ENCODE peak calls at places on chromosomes 16 and 17, in five cellular contexts. E is left cardiac atrium; V is activated CD8-positive, alpha-beta T cell treated with anti-CD3 and anti-CD28 coated beads for 36 hours; G is pancreas; Z is effector memory CD8-positive, alpha-beta T cell. J is an unnamed sample.

GRCh38 chr17:18027280-18027679 is 11.7 kb downstream of the ATPAF2 start:
- ATAC-seq in E (no peak), V (no peak), G (no peak), Z (no peak), J (no peak)

GRCh38 chr17:77247609-77248008 is 106.8 kb downstream of the SEC14L1 start:
- ATAC-seq in E (no peak), V (no peak), G (no peak), Z (no peak), J (no peak)

GRCh38 chr16:51569204-51569911 is 418.3 kb upstream of the SALL1 start:
- ATAC-seq in E (no peak), V (no peak), G (peak; percentile 55), Z (no peak), J (peak; percentile 54)

GRCh38 chr16:52069866-52070265 is 477.1 kb downstream of the TOX3 start:
- ATAC-seq in E (no peak), V (no peak), G (peak; percentile 65), Z (no peak), J (no peak)

GRCh38 chr17:83088451-83089321 is 9.3 kb downstream of the METRNL start:
- ATAC-seq in E (no peak), V (no peak), G (no peak), Z (no peak), J (no peak)

GRCh38 chr16:85422374-85423185 is 190.5 kb upstream of the GSE1 start:
- ATAC-seq in E (no peak), V (no peak), G (peak; percentile 92), Z (no peak), J (no peak)

GRCh38 chr16:50781043-50781442 is 39.2 kb downstream of the CYLD start:
- ATAC-seq in E (no peak), V (peak; percentile 43), G (no peak), Z (peak; percentile 66), J (no peak)

GRCh38 chr16:56073508-56073907 is 117.8 kb upstream of the GNAO1 start:
- ATAC-seq in E (no peak), V (no peak), G (no peak), Z (no peak), J (no peak)

GRCh38 chr16:56645838-56646237 is 5.8 kb upstream of the MT1B start:
- ATAC-seq in E (no peak), V (no peak), G (no peak), Z (no peak), J (no peak)

GRCh38 chr17:3271072-3271848 is 26.9 kb downstream of the OR3A1 start:
- ATAC-seq in E (no peak), V (no peak), G (no peak), Z (no peak), J (no peak)

GRCh38 chr17:63848834-63849689 is 6.6 kb upstream of the SMARCD2 start:
- ATAC-seq in E (peak; percentile 97), V (peak; percentile 98), G (peak; percentile 97), Z (peak; percentile 95), J (peak; percentile 19)

GRCh38 chr17:11644265-11645212 is 46.3 kb downstream of the DNAH9 start:
- ATAC-seq in E (peak; percentile 35), V (no peak), G (peak; percentile 99), Z (no peak), J (no peak)

GRCh38 chr16:50244140-50244503 is 22.2 kb upstream of the ADCY7 start:
- ATAC-seq in E (no peak), V (no peak), G (no peak), Z (no peak), J (no peak)